ENCODE peak calls at places on chromosomes 2 and 18, in five cellular contexts. One of them, this sample, is unnamed. For H3K4me1, the result is how much of the 10 kb centered on the place peaks cover.

GRCh38 chr2:223724831-223725230 is 112.6 kb downstream of the AP1S3 start:
- DNase-seq in OCI-LY7: no peak
- DNase-seq in right lobe of liver: no peak
- DNase-seq in transverse colon: no peak
- DNase-seq in tibial artery: no peak
- DNase-seq in this sample: no peak

GRCh38 chr2:9010866-9011265 is 7.4 kb upstream of the MBOAT2 start:
- DNase-seq in OCI-LY7: no peak
- DNase-seq in right lobe of liver: no peak
- DNase-seq in transverse colon: no peak
- DNase-seq in tibial artery: no peak
- DNase-seq in this sample: no peak

GRCh38 chr2:96138146-96139145 is at the start of gene ASTL:
- DNase-seq in OCI-LY7: peak
- DNase-seq in right lobe of liver: no peak
- DNase-seq in transverse colon: peak
- DNase-seq in tibial artery: no peak
- DNase-seq in this sample: no peak

GRCh38 chr18:9902832-9903231 is 11.0 kb upstream of the VAPA start:
- DNase-seq in OCI-LY7: no peak
- DNase-seq in right lobe of liver: no peak
- DNase-seq in transverse colon: no peak
- DNase-seq in tibial artery: no peak
- DNase-seq in this sample: no peak

GRCh38 chr2:237280235-237280634 is 133.7 kb downstream of the COL6A3 start:
- DNase-seq in OCI-LY7: no peak
- DNase-seq in right lobe of liver: no peak
- DNase-seq in transverse colon: no peak
- DNase-seq in tibial artery: peak
- DNase-seq in this sample: no peak

GRCh38 chr2:150282821-150283309 is 204.6 kb downstream of the RND3 start:
- DNase-seq in OCI-LY7: no peak
- DNase-seq in right lobe of liver: no peak
- DNase-seq in transverse colon: no peak
- DNase-seq in tibial artery: no peak
- DNase-seq in this sample: no peak

GRCh38 chr2:3272761-3273160 is 104.9 kb downstream of the EIPR1 start:
- DNase-seq in OCI-LY7: no peak
- DNase-seq in right lobe of liver: no peak
- DNase-seq in transverse colon: no peak
- DNase-seq in tibial artery: no peak
- DNase-seq in this sample: no peak

GRCh38 chr2:239636808-239637207 is 236.0 kb upstream of the HDAC4 start:
- DNase-seq in OCI-LY7: no peak
- DNase-seq in right lobe of liver: no peak
- DNase-seq in transverse colon: no peak
- DNase-seq in tibial artery: no peak
- DNase-seq in this sample: no peak

GRCh38 chr18:54358495-54358793 is 738 bp downstream of the C18orf54 start:
- DNase-seq in OCI-LY7: no peak
- DNase-seq in right lobe of liver: no peak
- DNase-seq in transverse colon: no peak
- DNase-seq in tibial artery: no peak
- DNase-seq in this sample: no peak

GRCh38 chr2:201908901-201909300 is 102.6 kb downstream of the CDK15 start:
- DNase-seq in OCI-LY7: no peak
- DNase-seq in right lobe of liver: no peak
- DNase-seq in transverse colon: no peak
- DNase-seq in tibial artery: no peak
- DNase-seq in this sample: no peak

GRCh38 chr2:35503311-35503710 is 852.3 kb upstream of the CRIM1 start:
- DNase-seq in OCI-LY7: no peak
- DNase-seq in right lobe of liver: no peak
- DNase-seq in transverse colon: no peak
- DNase-seq in tibial artery: no peak
- DNase-seq in this sample: no peak

GRCh38 chr2:42170619-42171395 is 1.7 kb downstream of the EML4 start:
- DNase-seq in OCI-LY7: peak
- DNase-seq in right lobe of liver: no peak
- DNase-seq in transverse colon: no peak
- DNase-seq in tibial artery: no peak
- DNase-seq in this sample: no peak

GRCh38 chr2:55085113-55085713 is 35.0 kb upstream of the RTN4 start:
- DNase-seq in OCI-LY7: no peak
- DNase-seq in right lobe of liver: no peak
- DNase-seq in transverse colon: no peak
- DNase-seq in tibial artery: no peak
- DNase-seq in this sample: no peak

DNA sequence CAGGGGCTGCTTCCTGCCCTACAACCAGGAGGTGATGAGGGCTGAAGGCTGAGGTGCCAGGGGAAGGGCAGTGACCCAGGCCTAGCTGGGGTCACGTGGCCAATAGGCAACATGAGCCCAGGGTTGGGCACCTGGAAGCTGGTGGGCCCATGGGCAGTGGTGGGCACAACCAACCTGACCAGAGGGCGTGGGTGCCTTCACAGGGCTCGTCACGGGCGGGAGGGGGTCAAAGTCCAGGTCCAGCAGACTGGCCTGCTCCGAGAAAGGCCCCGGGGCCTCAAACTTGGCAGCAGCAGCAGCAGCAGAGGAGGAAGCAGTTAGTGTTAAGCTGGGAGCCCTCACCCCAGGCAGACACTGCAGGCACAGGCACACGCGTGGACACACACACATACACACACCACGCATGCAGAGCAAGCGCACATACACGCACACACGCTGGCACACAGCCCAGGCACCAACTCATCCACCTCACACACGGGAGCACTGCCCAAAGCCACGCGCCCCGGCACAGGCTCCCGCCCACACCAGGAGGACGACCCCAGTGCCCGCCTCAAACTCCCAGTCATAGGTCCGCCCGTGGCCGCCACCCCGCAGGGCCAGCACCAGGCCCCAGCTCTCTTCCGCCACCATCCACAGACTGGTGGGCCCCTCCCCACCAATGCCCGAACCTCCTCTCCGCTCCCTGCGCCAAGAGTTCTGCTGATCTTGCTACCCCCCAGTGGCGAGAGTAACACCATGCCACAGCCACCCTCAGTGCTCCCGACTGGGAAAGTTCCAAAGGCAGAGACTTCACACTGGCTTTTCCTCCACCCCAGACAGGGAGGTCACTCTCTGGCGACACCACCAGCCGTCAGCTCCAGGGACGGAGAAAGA is 53.0 kb downstream of the BIN1 start:
- DNase-seq in OCI-LY7: no peak
- DNase-seq in right lobe of liver: peak
- DNase-seq in transverse colon: peak
- DNase-seq in tibial artery: no peak
- DNase-seq in this sample: peak
- H3K4me1 ChIP-seq in OCI-LY7: under half
- H3K4me1 ChIP-seq in right lobe of liver: under half
- H3K4me1 ChIP-seq in transverse colon: under half
- H3K4me1 ChIP-seq in tibial artery: under half
- H3K4me1 ChIP-seq in this sample: under half

DNA sequence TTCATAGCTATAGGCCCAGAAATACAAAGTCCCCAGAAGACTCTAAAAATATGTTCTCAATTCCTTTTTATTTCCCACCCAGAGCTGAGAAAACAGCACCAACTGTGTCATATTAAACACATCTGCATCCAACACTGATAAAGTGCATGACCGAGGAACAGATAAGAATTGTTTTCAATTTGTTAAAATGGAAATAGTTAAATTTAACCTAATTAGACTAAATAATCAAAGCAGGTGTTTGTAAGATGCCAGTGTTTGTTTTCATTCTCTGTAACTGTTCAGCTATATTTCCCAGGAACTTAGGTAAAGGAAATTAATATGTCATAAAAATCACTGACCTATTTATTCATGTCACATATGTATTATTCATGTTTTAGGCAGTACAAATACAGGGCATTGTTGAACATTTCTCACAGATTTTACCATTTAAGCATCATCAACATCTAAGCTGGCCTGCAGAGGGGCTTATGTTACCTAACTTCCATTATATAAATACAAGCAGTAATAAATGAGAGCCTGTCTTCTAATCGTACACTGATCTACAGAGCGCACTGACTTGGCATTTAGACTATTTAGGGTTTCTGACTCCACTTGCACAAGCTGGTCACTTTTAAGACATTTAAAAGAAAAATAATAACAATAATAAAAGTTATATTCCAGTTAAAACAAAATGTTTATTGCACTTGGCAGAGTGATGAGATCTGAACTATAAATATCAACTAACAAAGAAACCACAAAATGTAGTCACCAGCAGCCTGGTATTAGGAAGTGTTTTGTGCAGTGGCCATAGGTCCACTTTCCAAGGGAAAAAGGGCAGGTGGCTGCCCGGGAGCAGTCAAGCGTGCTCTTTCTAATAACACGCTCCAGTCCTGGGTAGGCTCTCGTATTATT is 86.6 kb upstream of the ZFP36L2 start:
- DNase-seq in OCI-LY7: no peak
- DNase-seq in right lobe of liver: no peak
- DNase-seq in transverse colon: no peak
- DNase-seq in tibial artery: peak
- DNase-seq in this sample: no peak
- H3K27ac ChIP-seq in OCI-LY7: no peak
- H3K27ac ChIP-seq in right lobe of liver: no peak
- H3K27ac ChIP-seq in transverse colon: peak
- H3K27ac ChIP-seq in tibial artery: peak
- H3K27ac ChIP-seq in this sample: peak

DNA sequence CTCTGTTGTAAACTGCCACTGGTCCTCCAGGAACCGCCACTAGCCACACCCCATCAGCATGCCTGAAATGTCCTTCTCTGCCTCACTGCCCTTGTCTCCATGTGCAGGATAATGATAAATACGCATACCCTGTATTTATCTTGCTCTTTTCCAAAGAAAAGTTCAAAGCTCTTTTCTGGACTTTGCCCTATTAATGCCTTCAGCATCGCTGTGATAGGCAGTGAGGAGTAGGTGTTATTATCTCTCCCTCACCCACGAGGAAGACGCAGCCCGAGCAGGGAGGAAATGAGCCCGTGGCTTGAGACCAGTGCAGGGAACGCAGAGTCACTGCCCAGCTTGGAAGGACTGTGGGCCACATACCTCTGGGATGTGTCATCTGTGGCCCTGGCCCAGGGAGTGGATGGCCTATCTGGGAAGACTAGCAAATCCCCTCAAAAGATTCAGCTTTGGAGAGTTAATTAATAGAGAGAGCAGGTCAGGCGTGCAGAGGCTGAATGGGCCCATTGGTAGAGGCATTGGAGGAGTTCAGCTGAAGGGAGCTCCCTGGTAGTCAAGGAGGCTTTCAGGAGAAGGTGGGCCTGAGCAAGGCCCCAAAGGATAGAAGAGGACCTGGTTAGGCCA is 39.5 kb upstream of the MCFD2 start:
- DNase-seq in OCI-LY7: no peak
- DNase-seq in right lobe of liver: peak
- DNase-seq in transverse colon: peak
- DNase-seq in tibial artery: peak
- DNase-seq in this sample: peak
- H3K4me3 ChIP-seq in OCI-LY7: no peak
- H3K4me3 ChIP-seq in right lobe of liver: no peak
- H3K4me3 ChIP-seq in transverse colon: no peak
- H3K4me3 ChIP-seq in tibial artery: no peak
- H3K4me3 ChIP-seq in this sample: no peak

DNA sequence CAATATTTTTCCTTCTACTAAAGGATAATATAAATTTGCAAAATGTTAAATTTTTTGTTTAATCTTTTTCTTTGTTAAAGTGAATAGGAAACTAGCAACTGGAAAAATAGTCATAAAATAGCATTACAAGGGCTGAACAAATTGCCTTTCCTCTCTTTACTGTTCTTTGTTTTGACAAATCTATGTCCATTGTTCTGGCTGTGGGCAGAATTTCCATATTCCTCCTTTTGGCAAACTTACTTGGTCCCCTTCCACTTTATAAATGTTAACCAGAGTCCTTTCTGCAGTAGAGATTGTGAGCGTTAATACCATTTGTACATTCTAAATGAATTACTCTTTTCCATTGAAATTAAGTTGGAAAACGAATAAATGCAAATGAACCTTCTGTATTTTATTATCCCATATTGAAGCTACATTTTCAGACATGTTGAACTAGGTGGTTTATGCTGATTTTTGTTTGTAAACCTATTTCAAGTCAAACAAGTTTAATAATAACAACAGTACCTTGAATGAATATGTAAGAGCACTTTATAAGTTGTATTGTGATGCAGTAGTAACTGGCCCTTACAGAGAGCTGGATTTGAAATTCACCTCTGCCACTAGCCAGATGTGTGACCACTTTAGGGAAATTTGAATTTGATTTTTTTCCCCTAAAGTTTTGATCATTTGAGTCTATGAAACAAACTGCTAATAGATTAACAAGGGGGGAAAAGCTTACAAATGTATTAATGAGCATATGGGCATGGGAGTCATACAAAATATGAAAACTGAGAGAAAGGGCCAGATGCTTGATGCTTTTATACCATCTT is 3.3 kb downstream of the RNF125 start:
- DNase-seq in OCI-LY7: no peak
- DNase-seq in right lobe of liver: no peak
- DNase-seq in transverse colon: no peak
- DNase-seq in tibial artery: no peak
- DNase-seq in this sample: no peak
- H3K4me1 ChIP-seq in OCI-LY7: under half
- H3K4me1 ChIP-seq in right lobe of liver: under half
- H3K4me1 ChIP-seq in transverse colon: under half
- H3K4me1 ChIP-seq in tibial artery: under half
- H3K4me1 ChIP-seq in this sample: under half